ENCODE peak calls at places on chromosome 5, in seven cellular contexts. M is upper lobe of left lung, D is left lung, A is NT2/D1, Q is neural progenitor cell, C is heart right ventricle, R is ovary. X is an unnamed sample. For H3K36me3, the result is how much of the 10 kb centered on the place peaks cover.

GRCh38 chr5:75601996-75602395 is 9.3 kb upstream of the ANKDD1B start:
- DNase-seq in Q (no peak), C (no peak), D (no peak), M (no peak), R (no peak), A (no peak), X (no peak)

GRCh38 chr5:34474573-34475021 is 181.5 kb upstream of the RAI14 start:
- DNase-seq in M (no peak), D (no peak), R (no peak), A (peak), C (no peak), Q (peak), X (no peak)

GRCh38 chr5:150593593-150593992 is 46.9 kb upstream of the SYNPO start:
- DNase-seq in M (no peak), A (no peak), Q (no peak), C (no peak), R (no peak), D (no peak), X (no peak)

GRCh38 chr5:40680741-40681350 is 1.1 kb downstream of the PTGER4 start:
- DNase-seq in A (no peak), M (peak), Q (peak), D (no peak), R (no peak), C (peak), X (no peak)

GRCh38 chr5:9712506-9713285 is 82.5 kb upstream of the TAS2R1 start:
- DNase-seq in R (no peak), M (no peak), Q (no peak), A (no peak), D (no peak), C (no peak), X (no peak)

GRCh38 chr5:97986069-97986468 is 787.4 kb upstream of the RGMB start:
- DNase-seq in D (no peak), R (no peak), Q (peak), C (no peak), M (no peak), A (peak), X (no peak)

GRCh38 chr5:4804619-4805211 is 335.4 kb upstream of the ADAMTS16 start:
- DNase-seq in R (no peak), C (no peak), D (no peak), Q (no peak), M (no peak), A (no peak), X (no peak)

GRCh38 chr5:150473673-150474358 is 24.3 kb upstream of the RPS14 start:
- DNase-seq in D (no peak), C (no peak), A (peak), R (no peak), Q (peak), M (peak), X (no peak)

DNA sequence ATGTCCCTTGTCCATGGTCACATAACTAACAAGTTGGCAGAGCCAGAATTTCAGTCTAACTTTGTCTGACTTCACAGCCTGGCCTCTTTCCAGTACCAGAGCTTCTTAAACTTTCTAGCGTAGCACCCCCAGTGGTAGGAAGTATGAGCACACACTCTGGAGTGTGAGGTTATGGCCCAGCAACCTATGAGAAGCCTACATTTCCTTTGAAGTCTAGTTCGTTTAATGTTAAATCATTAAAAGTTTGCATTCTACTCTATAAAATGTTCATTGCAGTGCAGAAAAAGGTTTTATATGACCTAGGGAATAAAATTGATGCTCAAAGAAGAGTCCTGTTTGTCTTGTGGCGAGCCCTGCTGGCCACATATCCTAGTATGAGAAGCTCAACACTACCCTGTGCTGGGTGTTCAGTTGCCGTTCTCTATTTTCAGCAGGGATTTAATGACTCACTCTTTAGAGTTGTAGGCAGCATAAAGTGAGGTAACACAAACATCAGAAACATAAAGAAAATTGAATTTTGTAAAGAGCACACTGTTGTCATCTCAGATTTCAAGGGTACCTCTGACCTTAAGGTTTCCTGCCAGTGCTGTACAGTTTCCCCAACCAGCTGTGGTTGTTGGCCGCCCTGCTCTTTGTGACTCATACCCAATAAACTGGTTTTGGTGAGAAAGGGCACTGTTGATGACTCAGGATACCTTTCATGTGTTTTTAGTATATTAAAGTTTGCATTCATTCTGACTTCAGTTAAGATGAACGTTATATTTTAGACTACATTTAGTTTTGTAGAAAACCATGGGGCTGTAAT is 14.3 kb downstream of the MCCC2 start:
- DNase-seq in R (no peak), D (no peak), Q (peak), A (peak), C (no peak), M (peak), X (no peak)
- H3K36me3 ChIP-seq in R (under half), D (half or more), Q (under half), A (under half), C (half or more), M (under half), X (under half)

GRCh38 chr5:62486672-62487071 is 74.1 kb downstream of the IPO11 start:
- DNase-seq in A (no peak), M (no peak), D (no peak), R (no peak), Q (no peak), C (no peak), X (no peak)
- H3K36me3 ChIP-seq in A (under half), M (under half), D (under half), R (under half), Q (under half), C (half or more), X (under half)

GRCh38 chr5:179887802-179888201 is 19.9 kb downstream of the TBC1D9B start:
- DNase-seq in D (no peak), Q (no peak), A (no peak), R (no peak), M (no peak), C (no peak), X (no peak)
- H3K36me3 ChIP-seq in D (half or more), Q (under half), A (half or more), R (under half), M (under half), C (half or more), X (half or more)

DNA sequence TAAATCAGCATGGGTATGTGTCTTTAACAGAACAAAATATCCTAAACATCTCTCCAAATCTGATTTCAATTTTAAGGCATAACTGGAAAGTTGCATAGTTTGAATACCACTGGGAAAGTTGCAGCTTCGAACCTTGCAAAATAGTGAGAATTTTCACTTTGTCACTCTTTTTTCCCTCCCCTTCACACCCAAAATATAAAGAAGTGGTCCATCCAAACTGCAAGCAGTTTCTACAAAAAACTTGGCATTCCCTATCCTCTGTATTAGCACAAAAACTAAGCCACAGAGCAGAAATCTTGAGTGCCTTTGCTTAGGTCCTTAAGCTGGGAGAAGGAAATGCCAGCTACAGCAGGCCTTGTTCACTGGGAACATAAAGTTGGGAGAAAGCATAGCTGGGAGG is 400.4 kb downstream of the EBF1 start:
- DNase-seq in R (no peak), M (no peak), A (no peak), C (no peak), D (no peak), Q (no peak), X (no peak)
- H3K36me3 ChIP-seq in R (under half), M (under half), A (under half), C (under half), D (under half), Q (under half), X (under half)

GRCh38 chr5:67203701-67204074 is 7.1 kb upstream of the CD180 start:
- DNase-seq in C (no peak), R (no peak), Q (no peak), A (no peak), M (no peak), D (no peak), X (no peak)
- H3K36me3 ChIP-seq in C (under half), R (under half), Q (under half), A (under half), M (under half), D (under half), X (under half)

GRCh38 chr5:126826619-126827215 is 49.8 kb downstream of the LMNB1 start:
- DNase-seq in Q (no peak), A (no peak), C (no peak), R (no peak), D (no peak), M (no peak), X (no peak)
- H3K36me3 ChIP-seq in Q (under half), A (half or more), C (under half), R (under half), D (half or more), M (under half), X (under half)

DNA sequence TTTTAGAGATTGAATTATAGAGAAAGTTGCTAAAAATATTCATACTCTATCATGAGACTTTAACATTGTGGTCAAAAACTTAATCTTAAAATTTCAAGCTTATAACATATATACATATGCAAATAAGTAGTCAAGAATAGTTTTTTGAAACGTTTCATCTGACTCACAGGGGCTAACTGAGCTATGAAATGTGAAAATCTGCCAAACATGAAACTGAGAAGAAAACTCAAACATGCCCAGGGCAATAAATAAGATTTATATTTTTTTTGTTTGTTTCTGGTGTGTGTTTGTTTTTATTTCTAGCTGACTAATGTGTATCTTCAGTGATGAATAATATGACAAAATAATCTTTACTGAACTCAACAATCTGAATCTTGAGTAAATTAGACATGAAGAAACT is 99.8 kb downstream of the FAM174A start:
- DNase-seq in C (no peak), R (no peak), D (no peak), M (no peak), Q (no peak), A (no peak), X (no peak)
- H3K36me3 ChIP-seq in C (under half), R (under half), D (under half), M (under half), Q (under half), A (under half), X (under half)

DNA sequence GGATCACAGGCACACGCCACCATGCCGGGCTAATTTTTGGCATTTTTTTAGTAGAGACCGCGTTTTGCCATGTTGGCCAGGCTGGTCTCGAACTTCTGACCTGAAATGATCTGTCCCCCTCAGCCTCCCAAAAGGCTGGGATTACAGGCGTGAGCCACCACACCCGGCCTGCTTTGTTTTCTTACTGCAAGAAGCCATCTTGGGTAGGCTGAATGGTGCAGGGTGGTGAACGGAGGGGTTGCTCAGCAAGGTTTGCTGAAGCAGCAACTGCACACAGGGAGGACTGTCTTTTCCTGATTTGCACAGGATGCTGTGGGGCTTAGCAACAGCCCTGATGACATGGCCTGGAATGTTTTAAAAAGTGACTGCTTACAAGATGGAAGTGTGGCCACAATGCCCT is 10.7 kb downstream of the ZNF354B start:
- DNase-seq in A (no peak), D (no peak), R (no peak), Q (no peak), C (no peak), M (no peak), X (no peak)
- H3K36me3 ChIP-seq in A (half or more), D (half or more), R (under half), Q (under half), C (half or more), M (under half), X (under half)

DNA sequence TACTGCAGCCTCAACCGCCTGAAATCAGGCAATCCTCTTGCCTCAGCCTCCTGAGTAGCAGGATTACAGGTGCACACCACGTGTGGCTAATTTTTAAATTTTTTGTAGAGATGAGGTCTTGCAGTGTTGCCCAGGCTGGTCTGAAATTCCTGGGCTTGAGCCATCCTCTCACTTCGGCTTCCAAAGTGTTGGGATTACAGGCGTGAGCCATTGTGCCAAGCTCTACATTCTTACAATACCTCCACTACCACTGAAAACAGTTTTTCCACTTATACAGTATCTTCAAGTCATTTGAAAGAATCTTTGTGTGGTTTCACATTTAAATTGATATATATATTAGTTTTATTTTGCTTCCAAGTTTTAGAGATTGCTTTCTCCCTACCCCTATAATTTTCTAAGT is 42.6 kb downstream of the LARP1 start:
- DNase-seq in M (no peak), A (no peak), D (no peak), R (no peak), Q (no peak), C (no peak), X (no peak)
- H3K36me3 ChIP-seq in M (under half), A (half or more), D (half or more), R (under half), Q (under half), C (half or more), X (under half)

X was measured in vagina.